ENCODE peak calls at places on chromosome 6, in nine cellular contexts. V is fibroblast of lung; C is activated naive CD4-positive, alpha-beta T cell treated with Interleukin-2 at 50 U/mL for 16 hours; Z is NCI-H1930; S is activated CD4-positive, alpha-beta T cell treated with anti-CD3 and anti-CD28 coated beads for 24 hours; E is activated gamma-delta T cell treated with Interleukin-2 at 50 U/mL for 16 hours; R is colonic mucosa; D is putamen; Y is mucosa of descending colon. P is an unnamed sample.

GRCh38 chr6:33508935-33509926 is 54.9 kb downstream of the ZBTB9 start:
- DNase-seq in D (peak), E (no peak), R (no peak), Y (no peak), S (no peak), Z (no peak), C (no peak), V (no peak), P (no peak)

GRCh38 chr6:90502866-90503407 is 83.9 kb downstream of the MAP3K7 start:
- DNase-seq in D (no peak), V (no peak), Y (no peak), E (no peak), C (no peak), S (no peak), R (no peak), Z (no peak), P (no peak)

GRCh38 chr6:10347561-10348327 is 67.1 kb downstream of the TFAP2A start:
- DNase-seq in R (no peak), Z (no peak), Y (no peak), C (no peak), D (no peak), S (no peak), E (no peak), V (no peak), P (no peak)

GRCh38 chr6:142833054-142833453 is 111.9 kb downstream of the HIVEP2 start:
- DNase-seq in Y (no peak), Z (no peak), C (peak), V (peak), E (no peak), R (no peak), D (no peak), S (no peak), P (no peak)

GRCh38 chr6:25103603-25104002 is 167.8 kb upstream of the RIPOR2 start:
- DNase-seq in R (no peak), Y (no peak), Z (no peak), S (no peak), D (no peak), C (no peak), V (no peak), E (no peak), P (no peak)

GRCh38 chr6:148818939-148819575 is 72.2 kb downstream of the UST start:
- DNase-seq in Z (no peak), E (no peak), D (no peak), C (no peak), Y (no peak), S (no peak), V (no peak), R (no peak), P (no peak)

GRCh38 chr6:5201271-5201670 is 59.5 kb downstream of the LYRM4 start:
- DNase-seq in V (no peak), C (no peak), Z (no peak), S (no peak), R (no peak), Y (no peak), E (no peak), D (no peak), P (no peak)

GRCh38 chr6:33023536-33023935 is 14.1 kb upstream of the HLA-DOA start:
- DNase-seq in Z (no peak), D (no peak), R (no peak), E (no peak), C (no peak), V (no peak), S (no peak), Y (no peak), P (no peak)

GRCh38 chr6:45787384-45787783 is 228.3 kb downstream of the CLIC5 start:
- DNase-seq in R (no peak), C (no peak), S (no peak), D (no peak), E (no peak), Y (no peak), Z (no peak), V (peak), P (no peak)

GRCh38 chr6:96898241-96898851 is 655 bp upstream of the NDUFAF4 start:
- DNase-seq in Y (no peak), S (no peak), C (no peak), V (peak), R (no peak), D (no peak), Z (no peak), E (no peak), P (no peak)

GRCh38 chr6:2450546-2450945 is 205.1 kb upstream of the GMDS start:
- DNase-seq in R (peak), C (no peak), Z (no peak), D (no peak), E (no peak), V (no peak), Y (peak), S (no peak), P (no peak)

GRCh38 chr6:32853541-32854375 is at the start of the genes PSMB9 and TAP1:
- DNase-seq in E (peak), V (peak), Z (peak), R (peak), S (peak), Y (peak), C (peak), D (peak), P (peak)

GRCh38 chr6:125748534-125749111 is 809 bp upstream of the HEY2 start:
- DNase-seq in Y (no peak), S (no peak), D (no peak), V (peak), E (no peak), R (peak), Z (no peak), C (peak), P (no peak)

GRCh38 chr6:158060447-158061360 is 79.0 kb downstream of the SYNJ2 start:
- DNase-seq in S (no peak), D (peak), Y (peak), C (no peak), E (no peak), V (peak), R (peak), Z (no peak), P (no peak)

GRCh38 chr6:6998194-6998569 is 109.6 kb upstream of the RREB1 start:
- DNase-seq in R (no peak), C (no peak), Z (no peak), S (no peak), Y (no peak), D (no peak), E (no peak), V (peak), P (no peak)

GRCh38 chr6:3732345-3733141 is 19.0 kb downstream of the PXDC1 start:
- DNase-seq in Y (peak), E (peak), Z (peak), C (peak), D (peak), V (peak), S (peak), R (peak), P (peak)

GRCh38 chr6:80003841-80004198 is 629 bp upstream of the TTK start:
- DNase-seq in R (peak), Y (peak), V (peak), Z (no peak), C (peak), D (no peak), E (peak), S (no peak), P (peak)

GRCh38 chr6:42819803-42820508 is 38.1 kb downstream of the BICRAL start:
- DNase-seq in Y (no peak), Z (no peak), V (peak), D (no peak), E (peak), R (no peak), S (no peak), C (no peak), P (no peak)

GRCh38 chr6:157637941-157638340 is 185.1 kb upstream of the SNX9 start:
- DNase-seq in D (no peak), Y (no peak), S (no peak), V (no peak), R (no peak), C (no peak), Z (no peak), E (no peak), P (no peak)

GRCh38 chr6:121143476-121143875 is 190.8 kb downstream of the TBC1D32 start:
- DNase-seq in Z (no peak), S (no peak), D (no peak), Y (no peak), C (no peak), E (no peak), V (no peak), R (no peak), P (no peak)

GRCh38 chr6:44000164-44000842 is 126.9 kb downstream of the MRPL14 start:
- DNase-seq in S (no peak), Z (no peak), V (peak), R (peak), D (no peak), Y (peak), C (no peak), E (no peak), P (no peak)

GRCh38 chr6:113843500-113844068 is 13.6 kb upstream of the MARCKS start:
- DNase-seq in C (no peak), E (no peak), Y (no peak), R (no peak), V (no peak), S (no peak), Z (no peak), D (no peak), P (no peak)

GRCh38 chr6:786946-787763 is 94.2 kb upstream of the EXOC2 start:
- DNase-seq in C (no peak), R (no peak), Z (no peak), S (no peak), V (no peak), D (no peak), Y (no peak), E (no peak), P (no peak)

GRCh38 chr6:89638320-89639195 is at the start of gene LYRM2:
- DNase-seq in D (peak), C (peak), R (peak), Z (peak), E (peak), Y (peak), V (peak), S (peak), P (peak)

GRCh38 chr6:106159531-106159940 is 73.4 kb downstream of the PRDM1 start:
- DNase-seq in E (no peak), Y (no peak), R (no peak), Z (no peak), D (no peak), V (peak), S (no peak), C (no peak), P (no peak)

GRCh38 chr6:17418281-17419188 is 25.1 kb downstream of the CAP2 start:
- DNase-seq in D (peak), S (no peak), R (no peak), C (no peak), E (no peak), Y (no peak), V (no peak), Z (no peak), P (no peak)

GRCh38 chr6:17334265-17334664 is 53.1 kb downstream of the RBM24 start:
- DNase-seq in V (peak), E (no peak), D (no peak), Y (no peak), Z (no peak), R (no peak), C (no peak), S (no peak), P (no peak)

GRCh38 chr6:4668271-4669179 is 107.7 kb upstream of the CDYL start:
- DNase-seq in V (no peak), E (no peak), D (no peak), S (no peak), C (no peak), Z (no peak), Y (no peak), R (peak), P (no peak)

GRCh38 chr6:51885957-51886356 is 201.5 kb downstream of the PKHD1 start:
- DNase-seq in S (no peak), E (no peak), R (no peak), Y (no peak), V (no peak), Z (no peak), D (no peak), C (no peak), P (no peak)

GRCh38 chr6:22062807-22063408 is 233.9 kb downstream of the PRL start:
- DNase-seq in S (peak), C (no peak), D (peak), Z (no peak), Y (peak), R (no peak), E (peak), V (no peak), P (peak)

GRCh38 chr6:1131285-1132079 is 180.4 kb upstream of the FOXQ1 start:
- DNase-seq in C (no peak), R (no peak), Z (no peak), Y (no peak), V (peak), S (no peak), D (no peak), E (no peak), P (no peak)

GRCh38 chr6:126720326-126720725 is 380.4 kb downstream of the CENPW start:
- DNase-seq in Y (no peak), E (no peak), Z (no peak), S (no peak), V (peak), C (no peak), R (no peak), D (no peak), P (no peak)

GRCh38 chr6:56537223-56537770 is 105.4 kb downstream of the DST start:
- DNase-seq in S (no peak), R (no peak), Y (no peak), C (no peak), D (no peak), V (no peak), Z (no peak), E (no peak), P (no peak)

P was measured in CD8-positive, alpha-beta T cell.